ENCODE peak calls at places on chromosomes 5 and 9, in nine cellular contexts. E is HL-60, J is dorsolateral prefrontal cortex, C is stomach, P is BE2C, V is tibial artery, U is astrocyte of the spinal cord, F is activated B cell treated with CpG ODN at 0.5 μM for 24 hours, B is H1. X is an unnamed sample.

GRCh38 chr9:135088348-135088978 is 995 bp downstream of the OLFM1 start:
- DNase-seq in B (no peak), V (no peak), J (no peak), E (no peak), C (no peak), F (no peak), P (no peak), U (no peak), X (no peak)

GRCh38 chr5:135151256-135151655 is 117.2 kb upstream of the PITX1 start:
- DNase-seq in P (no peak), F (no peak), B (no peak), J (no peak), U (no peak), C (no peak), V (no peak), E (peak), X (no peak)

GRCh38 chr9:81492710-81493447 is 196.5 kb downstream of the TLE1 start:
- DNase-seq in U (peak), B (no peak), P (no peak), V (no peak), E (no peak), F (no peak), C (no peak), J (no peak), X (no peak)

GRCh38 chr5:111635151-111635945 is 121.6 kb downstream of the NREP start:
- DNase-seq in E (no peak), F (no peak), C (peak), J (no peak), B (no peak), V (no peak), P (no peak), U (no peak), X (no peak)

GRCh38 chr9:120513825-120514598 is 66.0 kb downstream of the CDK5RAP2 start:
- DNase-seq in J (peak), U (no peak), F (no peak), C (no peak), P (no peak), B (no peak), E (no peak), V (no peak), X (no peak)

GRCh38 chr5:16568875-16569580 is 47.8 kb downstream of the RETREG1 start:
- DNase-seq in U (peak), F (no peak), E (no peak), J (peak), P (peak), C (peak), V (no peak), B (no peak), X (no peak)

GRCh38 chr5:128869970-128870747 is 95.1 kb upstream of the SLC27A6 start:
- DNase-seq in P (no peak), B (peak), J (no peak), V (no peak), E (no peak), U (no peak), F (no peak), C (no peak), X (no peak)

GRCh38 chr5:171872666-171873065 is 87.0 kb downstream of the SMIM23 start:
- DNase-seq in C (no peak), F (no peak), B (no peak), E (no peak), P (no peak), U (no peak), J (no peak), V (no peak), X (no peak)

GRCh38 chr5:81359108-81359507 is 34.8 kb downstream of the ACOT12 start:
- DNase-seq in P (no peak), F (no peak), E (no peak), U (no peak), C (no peak), V (no peak), B (no peak), J (no peak), X (no peak)

GRCh38 chr9:98046161-98046543 is 10.4 kb upstream of the NANS start:
- DNase-seq in P (no peak), C (no peak), V (no peak), J (no peak), U (no peak), E (no peak), B (no peak), F (no peak), X (no peak)

GRCh38 chr9:133508046-133508445 is 16.7 kb downstream of the MYMK start:
- DNase-seq in F (no peak), B (no peak), C (no peak), U (no peak), V (no peak), J (no peak), E (no peak), P (no peak), X (no peak)

GRCh38 chr5:914612-915011 is 21.9 kb downstream of the TRIP13 start:
- DNase-seq in J (no peak), V (peak), C (no peak), F (no peak), B (no peak), P (no peak), E (no peak), U (no peak), X (no peak)

GRCh38 chr9:41229408-41230401 is 40.6 kb upstream of the ZNG1F start:
- DNase-seq in V (no peak), B (no peak), J (no peak), C (no peak), P (peak), E (no peak), U (peak), F (no peak), X (no peak)

GRCh38 chr9:112012026-112012902 is 115.7 kb downstream of the UGCG start:
- DNase-seq in E (peak), J (peak), P (no peak), F (no peak), C (peak), V (peak), U (peak), B (no peak), X (no peak)

GRCh38 chr5:6201626-6202025 is 176.7 kb downstream of the MED10 start:
- DNase-seq in P (no peak), J (no peak), F (no peak), U (peak), B (no peak), V (no peak), E (no peak), C (no peak), X (no peak)

GRCh38 chr9:72362680-72363139 is 2.3 kb downstream of the ZFAND5 start:
- DNase-seq in J (peak), E (peak), C (peak), P (peak), U (peak), B (no peak), V (peak), F (no peak), X (no peak)

GRCh38 chr5:14406554-14406849 is 175.1 kb upstream of the OTULINL start:
- DNase-seq in F (no peak), P (peak), J (peak), B (no peak), V (no peak), E (no peak), C (no peak), U (peak), X (no peak)

GRCh38 chr5:137891849-137892248 is 2.6 kb downstream of the PKD2L2 start:
- DNase-seq in P (no peak), J (no peak), U (no peak), F (no peak), V (no peak), B (no peak), E (no peak), C (no peak), X (no peak)
- TF ChIP-seq CTCF in P (peak), J (no peak), U (no peak), F (no peak), V (no peak), B (no peak), E (no peak), C (no peak), X (peak)

GRCh38 chr9:83334320-83334719 is 203.9 kb downstream of the FRMD3 start:
- DNase-seq in J (peak), C (peak), U (peak), F (peak), E (peak), B (no peak), P (peak), V (peak), X (peak)
- TF ChIP-seq CTCF in J (peak), C (peak), U (peak), F (no peak), E (peak), B (peak), P (peak), V (peak), X (peak)

DNA sequence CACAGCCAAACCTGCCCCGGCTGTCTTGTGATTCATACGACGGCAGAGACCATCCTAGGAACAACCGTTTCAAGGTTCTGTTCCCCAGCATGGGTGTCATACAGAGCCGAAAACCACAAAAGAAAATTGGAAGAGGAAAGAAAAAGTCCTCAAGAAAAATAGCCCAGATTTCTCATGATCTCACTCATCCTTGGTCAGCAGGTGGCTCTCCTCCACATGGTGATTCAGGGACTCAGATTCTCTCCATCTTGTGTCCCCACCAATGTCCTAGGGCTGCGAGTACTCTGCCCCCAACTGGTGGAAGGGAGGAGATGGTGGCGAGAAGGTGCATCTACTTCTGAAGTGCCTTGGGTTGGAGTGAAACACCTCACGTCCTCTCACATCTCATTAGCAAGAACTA is 25.6 kb downstream of the PDZD2 start:
- DNase-seq in V (no peak), B (peak), F (no peak), U (peak), P (peak), E (peak), C (no peak), J (no peak), X (no peak)
- TF ChIP-seq CTCF in V (no peak), B (peak), F (no peak), U (no peak), P (peak), E (no peak), C (no peak), J (no peak), X (peak)

GRCh38 chr9:11749396-11749795 is 943.8 kb upstream of the TYRP1 start:
- DNase-seq in C (no peak), P (no peak), J (no peak), V (no peak), B (no peak), U (no peak), E (no peak), F (no peak), X (no peak)
- TF ChIP-seq CTCF in C (no peak), P (no peak), J (no peak), V (no peak), B (no peak), U (no peak), E (no peak), F (no peak), X (no peak)